ENCODE peak calls at places on chromosome 16, in six cellular contexts. Q is cardiac muscle cell, T is tibial nerve, F is dorsolateral prefrontal cortex, O is upper lobe of right lung, C is WERI-Rb-1. R is an unnamed sample.

GRCh38 chr16:29698042-29698441 is 19.1 kb downstream of the QPRT start:
- DNase-seq in T (no peak), O (no peak), C (no peak), Q (no peak), F (no peak), R (no peak)

GRCh38 chr16:24132797-24133155 is 123.4 kb upstream of the CACNG3 start:
- DNase-seq in O (no peak), C (no peak), T (no peak), Q (no peak), F (no peak), R (no peak)

GRCh38 chr16:12972246-12972645 is 70.8 kb downstream of the SHISA9 start:
- DNase-seq in C (no peak), Q (no peak), O (no peak), T (no peak), F (no peak), R (no peak)

GRCh38 chr16:89374393-89374948 is 115.9 kb downstream of the ANKRD11 start:
- DNase-seq in C (peak; percentile 57), T (no peak), F (peak; percentile 61), O (no peak), Q (no peak), R (no peak)

GRCh38 chr16:20515580-20516179 is 60.5 kb downstream of the ACSM2B start:
- DNase-seq in C (no peak), Q (peak; percentile 22), F (no peak), O (no peak), T (no peak), R (no peak)

GRCh38 chr16:27325736-27326135 is 12.0 kb downstream of the IL4R start:
- DNase-seq in F (peak; percentile 16), C (no peak), O (no peak), Q (no peak), T (no peak), R (no peak)

GRCh38 chr16:971582-971905 is 760 bp upstream of the LMF1 start:
- DNase-seq in T (no peak), O (no peak), Q (no peak), F (no peak), C (no peak), R (no peak)

GRCh38 chr16:84794626-84795025 is 25.2 kb upstream of the CRISPLD2 start:
- DNase-seq in F (no peak), C (no peak), T (no peak), O (no peak), Q (no peak), R (no peak)

GRCh38 chr16:89052191-89052787 is 41.4 kb upstream of the ACSF3 start:
- DNase-seq in O (no peak), C (no peak), T (no peak), F (no peak), Q (no peak), R (no peak)

GRCh38 chr16:53457670-53458069 is 23.4 kb downstream of the RBL2 start:
- DNase-seq in C (no peak), O (no peak), T (no peak), F (no peak), Q (no peak), R (peak; percentile 95)

GRCh38 chr16:69513180-69513966 is 52.4 kb upstream of the NFAT5 start:
- DNase-seq in O (no peak), Q (no peak), F (no peak), C (no peak), T (no peak), R (no peak)

GRCh38 chr16:74275031-74275636 is 21.5 kb upstream of the PSMD7 start:
- DNase-seq in C (no peak), Q (peak; percentile 42), O (no peak), T (no peak), F (no peak), R (peak; percentile 12)

GRCh38 chr16:19804538-19805323 is 79.9 kb downstream of the GPRC5B start:
- DNase-seq in F (no peak), T (no peak), O (no peak), Q (peak; percentile 46), C (no peak), R (peak; percentile 22)

GRCh38 chr16:82884320-82884898 is 257.6 kb downstream of the CDH13 start:
- DNase-seq in T (no peak), Q (no peak), C (no peak), O (no peak), F (no peak), R (no peak)

GRCh38 chr16:20851601-20852000 is 45.3 kb downstream of the REXO5 start:
- DNase-seq in Q (peak; percentile 99), T (peak; percentile 72), O (peak; percentile 83), C (no peak), F (peak; percentile 51), R (no peak)

GRCh38 chr16:85986931-85987749 is 88.2 kb downstream of the IRF8 start:
- DNase-seq in T (no peak), Q (peak; percentile 15), O (no peak), C (peak; percentile 21), F (no peak), R (peak; percentile 81)

GRCh38 chr16:67326472-67327309 is at the start of the genes KCTD19 and LRRC36:
- DNase-seq in Q (peak; percentile 27), O (peak; percentile 91), F (no peak), T (no peak), C (peak; percentile 82), R (peak; percentile 43)

GRCh38 chr16:79869304-79870015 is 268.9 kb upstream of the MAF start:
- DNase-seq in O (no peak), T (no peak), C (no peak), Q (no peak), F (no peak), R (no peak)

GRCh38 chr16:84561291-84561690 is 56.6 kb downstream of the COTL1 start:
- DNase-seq in T (no peak), Q (no peak), F (no peak), O (no peak), C (no peak), R (no peak)

GRCh38 chr16:24723663-24724062 is 5.8 kb upstream of the TNRC6A start:
- DNase-seq in F (no peak), O (no peak), T (no peak), Q (no peak), C (no peak), R (no peak)

GRCh38 chr16:50585331-50585776 is 37.2 kb downstream of the NKD1 start:
- DNase-seq in T (no peak), F (peak; percentile 55), Q (peak; percentile 87), C (no peak), O (peak; percentile 75), R (no peak)
- H3K4me3 ChIP-seq in T (no peak overlapping the region), F (no peak overlapping the region), Q (no peak overlapping the region), C (no peak overlapping the region), O (no peak overlapping the region), R (no peak overlapping the region)

GRCh38 chr16:78705694-78706093 is 606.2 kb downstream of the WWOX start:
- DNase-seq in T (no peak), O (no peak), Q (peak; percentile 15), C (no peak), F (no peak), R (peak; percentile 37)
- TF ChIP-seq CTCF in T (no peak), O (peak; percentile 44), Q (peak; percentile 13), C (peak; percentile 10), F (no peak), R (peak; percentile 45)

GRCh38 chr16:77323695-77324094 is 111.1 kb downstream of the ADAMTS18 start:
- DNase-seq in T (no peak), O (no peak), Q (no peak), C (no peak), F (no peak), R (no peak)
- H3K4me3 ChIP-seq in T (no peak overlapping the region), O (no peak overlapping the region), Q (no peak overlapping the region), C (no peak overlapping the region), F (no peak overlapping the region), R (no peak overlapping the region)

GRCh38 chr16:5027575-5028235 is 6.0 kb downstream of the NAGPA start:
- DNase-seq in F (peak; percentile 29), C (no peak), Q (no peak), T (no peak), O (no peak), R (no peak)

GRCh38 chr16:5026664-5027063 is 7.1 kb downstream of the NAGPA start:
- DNase-seq in Q (no peak), O (no peak), C (no peak), F (no peak), T (no peak), R (no peak)

GRCh38 chr16:5024632-5025031 is 9.1 kb downstream of the NAGPA start:
- DNase-seq in Q (no peak), C (peak; percentile 62), F (no peak), O (no peak), T (no peak), R (peak; percentile 30)

GRCh38 chr16:5027086-5027485 is 6.6 kb downstream of the NAGPA start:
- DNase-seq in O (no peak), Q (no peak), F (no peak), T (no peak), C (no peak), R (no peak)

DNA sequence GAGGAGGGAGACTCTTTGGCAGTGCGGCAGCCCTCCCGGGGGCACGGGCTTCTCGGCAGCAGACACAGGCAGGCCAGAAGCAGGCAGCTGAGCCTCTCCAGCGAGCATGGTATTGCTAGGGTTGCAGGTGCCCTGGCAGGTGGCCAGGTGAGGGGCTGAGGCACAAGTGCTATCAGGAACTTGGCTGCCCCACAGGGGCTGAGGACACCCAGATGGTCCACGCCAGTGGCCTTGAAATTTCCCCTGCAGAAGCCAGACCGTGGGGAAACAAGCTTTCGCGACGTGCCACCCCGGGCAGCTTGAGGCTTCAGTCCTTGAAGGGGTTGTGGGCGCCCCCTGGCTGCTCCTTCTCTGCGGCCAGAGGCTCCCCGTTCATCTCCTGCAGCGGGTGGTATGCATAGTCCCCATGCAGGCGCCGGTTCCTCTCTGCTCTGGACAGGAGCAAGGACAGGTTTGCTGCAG is 8.5 kb downstream of the NAGPA start:
- DNase-seq in F (peak; percentile 88), C (peak; percentile 82), O (no peak), T (no peak), Q (peak; percentile 18), R (peak; percentile 41)
- TF ChIP-seq CTCF in F (peak; percentile 64), C (peak; percentile 90), O (peak; percentile 13), T (peak; percentile 47), Q (peak; percentile 41), R (peak; percentile 25)

DNA sequence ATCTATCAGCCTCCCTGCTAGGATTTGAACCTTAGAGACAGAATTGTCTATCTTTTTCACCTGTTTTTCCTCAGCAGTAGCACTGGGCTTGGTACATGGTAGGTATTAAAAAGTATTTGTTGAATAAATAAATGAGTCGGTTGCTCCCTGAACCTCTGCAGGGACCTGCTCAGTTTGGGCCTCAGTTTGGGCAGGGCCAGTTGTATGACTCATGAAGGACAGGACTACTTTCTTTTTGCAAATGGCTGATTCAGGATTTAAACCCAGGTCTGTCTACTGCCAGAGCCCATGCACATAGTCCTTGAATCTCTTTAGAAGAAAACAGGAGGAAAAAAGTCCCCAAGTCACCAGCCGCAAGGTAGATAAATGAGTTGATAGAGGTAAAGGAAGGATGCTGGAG is 3.1 kb downstream of the MMP2 start:
- DNase-seq in T (no peak), F (no peak), Q (no peak), O (no peak), C (no peak), R (no peak)
- H3K4me3 ChIP-seq in T (no peak overlapping the region), F (no peak overlapping the region), Q (no peak overlapping the region), O (peak overlapping the region; percentile 57), C (no peak overlapping the region), R (no peak overlapping the region)